ENCODE peak calls at places on chromosomes 13 and 19, in five cellular contexts. H is GM12878; N is CD4-positive, CD25-positive, alpha-beta regulatory T cell; Q is effector memory CD4-positive, alpha-beta T cell; A is keratinocyte. U is an unnamed sample.

GRCh38 chr19:13621413-13621812 is 115.1 kb upstream of the CACNA1A start:
- DNase-seq in H (no peak), N (peak; percentile 16), Q (no peak), A (peak; percentile 85), U (no peak)

GRCh38 chr19:55208880-55209429 is 346 bp downstream of the PTPRH start:
- DNase-seq in H (no peak), N (no peak), Q (no peak), A (no peak), U (no peak)

GRCh38 chr13:55160911-55161310 is 1979.8 kb upstream of the PRR20A start:
- DNase-seq in H (no peak), N (no peak), Q (no peak), A (no peak), U (no peak)

GRCh38 chr13:39501711-39502324 is 101.2 kb downstream of the LHFPL6 start:
- DNase-seq in H (no peak), N (no peak), Q (no peak), A (no peak), U (no peak)

GRCh38 chr19:7242601-7243258 is 51.5 kb downstream of the INSR start:
- DNase-seq in H (peak; percentile 77), N (no peak), Q (no peak), A (no peak), U (peak; percentile 24)

GRCh38 chr19:49091391-49092038 is 6.3 kb downstream of the SNRNP70 start:
- DNase-seq in H (no peak), N (no peak), Q (no peak), A (no peak), U (no peak)

GRCh38 chr19:49056101-49056901 is 1.2 kb downstream of the CGB7 start:
- DNase-seq in H (no peak), N (peak; percentile 58), Q (peak; percentile 45), A (no peak), U (peak; percentile 10)

GRCh38 chr13:106281426-106281825 is 254.0 kb downstream of the EFNB2 start:
- DNase-seq in H (no peak), N (no peak), Q (no peak), A (no peak), U (no peak)

GRCh38 chr19:12580180-12580694 is 29.0 kb upstream of the ZNF564 start:
- DNase-seq in H (no peak), N (no peak), Q (no peak), A (no peak), U (no peak)

GRCh38 chr19:48569814-48570213 is 17.8 kb downstream of the SULT2B1 start:
- DNase-seq in H (no peak), N (no peak), Q (no peak), A (no peak), U (no peak)

GRCh38 chr19:40257096-40257517 is 28.0 kb downstream of the AKT2 start:
- DNase-seq in H (no peak), N (no peak), Q (no peak), A (no peak), U (no peak)

GRCh38 chr13:50387124-50387581 is 371.9 kb downstream of the KCNRG start:
- DNase-seq in H (no peak), N (peak; percentile 47), Q (peak; percentile 12), A (no peak), U (peak; percentile 53)

GRCh38 chr13:75876371-75877050 is 240.4 kb downstream of the LMO7 start:
- DNase-seq in H (peak; percentile 23), N (peak; percentile 61), Q (peak; percentile 24), A (peak; percentile 5), U (peak; percentile 44)

GRCh38 chr19:5036733-5037681 is 68.1 kb downstream of the KDM4B start:
- DNase-seq in H (no peak), N (no peak), Q (no peak), A (no peak), U (peak; percentile 27)

GRCh38 chr13:110726726-110727125 is 13.2 kb downstream of the ING1 start:
- DNase-seq in H (no peak), N (peak; percentile 76), Q (no peak), A (no peak), U (no peak)

GRCh38 chr19:7176792-7177191 is 107.3 kb downstream of the ZNF557 start:
- DNase-seq in H (no peak), N (no peak), Q (no peak), A (no peak), U (no peak)

GRCh38 chr13:23673354-23673753 is 103.1 kb downstream of the TNFRSF19 start:
- DNase-seq in H (no peak), N (no peak), Q (no peak), A (no peak), U (no peak)

GRCh38 chr13:30874561-30874960 is 31.5 kb upstream of the MEDAG start:
- DNase-seq in H (no peak), N (no peak), Q (no peak), A (no peak), U (no peak)

GRCh38 chr13:30659980-30660379 is 42.3 kb downstream of the USPL1 start:
- DNase-seq in H (no peak), N (no peak), Q (no peak), A (no peak), U (no peak)

GRCh38 chr19:29170554-29170953 is 42.4 kb downstream of the UQCRFS1 start:
- DNase-seq in H (no peak), N (no peak), Q (no peak), A (no peak), U (no peak)

GRCh38 chr19:29171525-29171924 is 41.4 kb downstream of the UQCRFS1 start:
- DNase-seq in H (no peak), N (peak; percentile 2), Q (no peak), A (no peak), U (no peak)

GRCh38 chr19:29173896-29174295 is 39.1 kb downstream of the UQCRFS1 start:
- DNase-seq in H (no peak), N (no peak), Q (no peak), A (no peak), U (no peak)

GRCh38 chr19:29176981-29177754 is 35.8 kb downstream of the UQCRFS1 start:
- DNase-seq in H (no peak), N (no peak), Q (no peak), A (no peak), U (no peak)

DNA sequence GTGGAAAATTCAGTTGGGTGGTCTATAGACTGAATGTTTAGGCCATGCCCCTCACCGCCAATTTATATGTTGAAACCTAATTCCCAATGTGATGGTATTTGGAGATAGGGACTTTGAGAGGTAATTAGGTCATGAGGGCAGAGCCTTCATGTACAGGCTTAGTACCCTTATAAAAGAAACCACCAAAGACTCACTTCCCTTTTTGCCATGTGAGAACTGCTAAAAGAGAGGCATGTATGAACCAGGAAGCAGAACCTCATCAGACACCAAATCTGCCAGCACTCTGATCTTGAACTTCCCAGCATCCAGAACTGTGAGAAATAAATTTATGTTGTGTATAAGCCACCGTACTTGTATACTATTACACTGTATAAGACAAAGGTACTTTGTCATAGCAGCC is 40.6 kb downstream of the UQCRFS1 start:
- DNase-seq in H (no peak), N (no peak), Q (no peak), A (no peak), U (no peak)
- H3K9me3 ChIP-seq in H (no peaks in the 10 kb centered on the region), N (peaks cover 30% of the 10 kb centered on the region), Q (no peaks in the 10 kb centered on the region), A (no peaks in the 10 kb centered on the region), U (peaks cover 2% of the 10 kb centered on the region)

GRCh38 chr19:27860309-27860934 is 1352.5 kb downstream of the UQCRFS1 start:
- DNase-seq in H (no peak), N (no peak), Q (no peak), A (no peak), U (no peak)
- H3K9me3 ChIP-seq in H (no peaks in the 10 kb centered on the region), N (peaks cover 45% of the 10 kb centered on the region), Q (peaks cover 18% of the 10 kb centered on the region), A (peaks cover 2% of the 10 kb centered on the region), U (peaks cover 78% of the 10 kb centered on the region)

GRCh38 chr19:56423276-56423984 is 19.3 kb downstream of the ZNF583 start:
- DNase-seq in H (no peak), N (no peak), Q (no peak), A (no peak), U (no peak)
- H3K9me3 ChIP-seq in H (peaks cover 20% of the 10 kb centered on the region), N (peaks cover 99% of the 10 kb centered on the region), Q (peaks cover 68% of the 10 kb centered on the region), A (peaks cover 33% of the 10 kb centered on the region), U (peaks cover 44% of the 10 kb centered on the region)

GRCh38 chr19:56608274-56608964 is 13.3 kb downstream of the ZNF71 start:
- DNase-seq in H (no peak), N (no peak), Q (no peak), A (no peak), U (no peak)

GRCh38 chr19:56601375-56601774 is 6.3 kb downstream of the ZNF71 start:
- DNase-seq in H (no peak), N (no peak), Q (no peak), A (no peak), U (no peak)

GRCh38 chr19:56603829-56604228 is 8.7 kb downstream of the ZNF71 start:
- DNase-seq in H (no peak), N (no peak), Q (no peak), A (no peak), U (no peak)
- H3K9me3 ChIP-seq in H (peaks cover 5% of the 10 kb centered on the region), N (peaks cover 89% of the 10 kb centered on the region), Q (peaks cover 51% of the 10 kb centered on the region), A (peaks cover 6% of the 10 kb centered on the region), U (peaks cover 3% of the 10 kb centered on the region)

GRCh38 chr13:90533866-90534265 is 813.6 kb upstream of the MIR17HG start:
- DNase-seq in H (no peak), N (no peak), Q (no peak), A (no peak), U (no peak)
- H3K9me3 ChIP-seq in H (no peaks in the 10 kb centered on the region), N (no peaks in the 10 kb centered on the region), Q (no peaks in the 10 kb centered on the region), A (no peaks in the 10 kb centered on the region), U (no peaks in the 10 kb centered on the region)

GRCh38 chr19:51837145-51837544 is 42.2 kb downstream of the FPR3 start:
- DNase-seq in H (no peak), N (no peak), Q (no peak), A (no peak), U (no peak)
- H3K9me3 ChIP-seq in H (no peaks in the 10 kb centered on the region), N (peaks cover 40% of the 10 kb centered on the region), Q (no peaks in the 10 kb centered on the region), A (no peaks in the 10 kb centered on the region), U (no peaks in the 10 kb centered on the region)

GRCh38 chr19:58040751-58041525 is 7.1 kb downstream of the ZSCAN1 start:
- DNase-seq in H (no peak), N (no peak), Q (no peak), A (no peak), U (no peak)
- H3K9me3 ChIP-seq in H (peaks cover 5% of the 10 kb centered on the region), N (peaks cover 63% of the 10 kb centered on the region), Q (peaks cover 5% of the 10 kb centered on the region), A (peaks cover 19% of the 10 kb centered on the region), U (no peaks in the 10 kb centered on the region)

GRCh38 chr19:15831626-15832025 is 16.2 kb upstream of the OR10H1 start:
- DNase-seq in H (no peak), N (no peak), Q (no peak), A (no peak), U (no peak)
- H3K9me3 ChIP-seq in H (no peaks in the 10 kb centered on the region), N (no peaks in the 10 kb centered on the region), Q (no peaks in the 10 kb centered on the region), A (no peaks in the 10 kb centered on the region), U (no peaks in the 10 kb centered on the region)

DNA sequence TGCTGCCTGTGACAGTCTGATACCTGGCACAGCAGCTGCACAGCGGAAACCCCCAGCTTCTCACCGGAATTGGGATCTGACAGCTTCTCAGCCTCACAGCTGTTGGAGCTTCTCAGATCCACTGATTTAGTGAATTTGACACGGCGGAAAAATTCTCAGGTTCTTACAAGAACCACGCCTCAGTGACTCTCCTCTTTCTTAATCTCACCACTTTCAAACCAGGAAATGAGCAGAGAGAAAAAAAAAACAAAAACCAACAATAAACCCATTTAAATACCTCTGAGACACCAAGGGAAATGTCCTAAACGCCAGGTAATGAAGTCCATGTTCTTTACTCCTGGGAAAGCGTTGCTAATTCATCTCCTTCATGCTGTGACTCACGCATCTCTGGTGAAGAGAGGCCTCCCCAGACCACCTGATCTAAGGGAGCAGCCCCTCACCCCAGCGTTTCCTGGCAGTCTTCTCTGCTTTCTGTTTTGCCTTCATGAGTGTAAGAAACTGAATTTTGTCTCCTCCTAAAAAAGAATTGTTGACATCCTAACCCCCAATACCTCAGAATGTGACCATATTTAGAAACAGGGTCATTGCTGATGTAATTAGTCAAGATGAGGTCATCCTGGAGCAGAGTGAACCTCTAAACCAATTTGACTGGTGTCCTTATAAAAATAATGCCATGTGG is 15.9 kb upstream of the IZUMO2 start:
- DNase-seq in H (peak; percentile 59), N (no peak), Q (no peak), A (no peak), U (no peak)
- H3K9me3 ChIP-seq in H (peaks cover 3% of the 10 kb centered on the region), N (no peaks in the 10 kb centered on the region), Q (no peaks in the 10 kb centered on the region), A (peaks cover 3% of the 10 kb centered on the region), U (peaks cover 5% of the 10 kb centered on the region)